ENCODE peak calls at places on chromosome 11, in five cellular contexts. Q, Z, X, N and C are unnamed samples. For H3K4me1, the result is how much of the 10 kb centered on the place peaks cover.

GRCh38 chr11:24348908-24349307 is 147.9 kb upstream of the LUZP2 start:
- DNase-seq in Q (no peak), Z (no peak), X (no peak), N (no peak), C (no peak)

GRCh38 chr11:74100735-74101134 is 70.1 kb downstream of the C2CD3 start:
- DNase-seq in Q (no peak), Z (no peak), X (no peak), N (no peak), C (no peak)

GRCh38 chr11:75313457-75314272 is 37.8 kb downstream of the ARRB1 start:
- DNase-seq in Q (peak), Z (no peak), X (no peak), N (peak), C (peak)

GRCh38 chr11:8959546-8960166 is 4.6 kb downstream of the TMEM9B start:
- DNase-seq in Q (no peak), Z (peak), X (no peak), N (no peak), C (no peak)

GRCh38 chr11:27201454-27202302 is 161.1 kb downstream of the BBOX1 start:
- DNase-seq in Q (peak), Z (no peak), X (no peak), N (peak), C (peak)

GRCh38 chr11:131534611-131535010 is 164.2 kb downstream of the NTM start:
- DNase-seq in Q (no peak), Z (no peak), X (no peak), N (no peak), C (no peak)

GRCh38 chr11:17013548-17014320 is 480 bp downstream of the PLEKHA7 start:
- DNase-seq in Q (peak), Z (no peak), X (no peak), N (no peak), C (no peak)

GRCh38 chr11:115362997-115363396 is 141.2 kb downstream of the CADM1 start:
- DNase-seq in Q (no peak), Z (no peak), X (no peak), N (peak), C (peak)

GRCh38 chr11:62548545-62549335 is 2.1 kb upstream of the AHNAK start:
- DNase-seq in Q (no peak), Z (no peak), X (no peak), N (peak), C (peak)

GRCh38 chr11:36488096-36488495 is 22.0 kb downstream of the TRAF6 start:
- DNase-seq in Q (no peak), Z (no peak), X (no peak), N (no peak), C (no peak)

GRCh38 chr11:83655996-83656395 is 369.8 kb upstream of the CCDC90B start:
- DNase-seq in Q (no peak), Z (no peak), X (no peak), N (no peak), C (no peak)

GRCh38 chr11:95341246-95341645 is 110.2 kb upstream of the SESN3 start:
- DNase-seq in Q (peak), Z (no peak), X (no peak), N (no peak), C (no peak)

GRCh38 chr11:3163241-3163981 is 1.7 kb downstream of the OSBPL5 start:
- DNase-seq in Q (peak), Z (no peak), X (no peak), N (peak), C (peak)

GRCh38 chr11:11444800-11445126 is 91.7 kb upstream of the CSNK2A3 start:
- DNase-seq in Q (no peak), Z (no peak), X (no peak), N (no peak), C (no peak)

GRCh38 chr11:12512132-12512531 is 134.8 kb downstream of the PARVA start:
- DNase-seq in Q (no peak), Z (no peak), X (no peak), N (no peak), C (no peak)

GRCh38 chr11:110479070-110479444 is 49.3 kb downstream of the FDX1 start:
- DNase-seq in Q (no peak), Z (no peak), X (no peak), N (no peak), C (no peak)

GRCh38 chr11:117623831-117624271 is 173.2 kb downstream of the DSCAML1 start:
- DNase-seq in Q (no peak), Z (no peak), X (no peak), N (no peak), C (no peak)

GRCh38 chr11:110715541-110715940 is 3.3 kb upstream of the ARHGAP20 start:
- DNase-seq in Q (no peak), Z (no peak), X (no peak), N (no peak), C (no peak)

GRCh38 chr11:6357222-6357621 is 33.1 kb upstream of the SMPD1 start:
- DNase-seq in Q (peak), Z (peak), X (no peak), N (peak), C (peak)

GRCh38 chr11:123544631-123545375 is 109.6 kb downstream of the SCN3B start:
- DNase-seq in Q (no peak), Z (no peak), X (no peak), N (peak), C (peak)

GRCh38 chr11:129767827-129768226 is 47.8 kb upstream of the TMEM45B start:
- DNase-seq in Q (no peak), Z (no peak), X (no peak), N (no peak), C (no peak)
- H3K27ac ChIP-seq in Q (no peak), Z (no peak), X (no peak), N (no peak), C (no peak)

GRCh38 chr11:119681537-119681936 is 47.5 kb downstream of the NECTIN1 start:
- DNase-seq in Q (no peak), Z (no peak), X (no peak), N (no peak), C (no peak)
- H3K4me1 ChIP-seq in Q (under half), Z (half or more), X (under half), N (under half), C (under half)

GRCh38 chr11:85718991-85719807 is 33.2 kb upstream of the CCDC89 start:
- DNase-seq in Q (peak), Z (peak), X (no peak), N (peak), C (peak)
- H3K4me3 ChIP-seq in Q (peak), Z (peak), X (peak), N (peak), C (peak)

DNA sequence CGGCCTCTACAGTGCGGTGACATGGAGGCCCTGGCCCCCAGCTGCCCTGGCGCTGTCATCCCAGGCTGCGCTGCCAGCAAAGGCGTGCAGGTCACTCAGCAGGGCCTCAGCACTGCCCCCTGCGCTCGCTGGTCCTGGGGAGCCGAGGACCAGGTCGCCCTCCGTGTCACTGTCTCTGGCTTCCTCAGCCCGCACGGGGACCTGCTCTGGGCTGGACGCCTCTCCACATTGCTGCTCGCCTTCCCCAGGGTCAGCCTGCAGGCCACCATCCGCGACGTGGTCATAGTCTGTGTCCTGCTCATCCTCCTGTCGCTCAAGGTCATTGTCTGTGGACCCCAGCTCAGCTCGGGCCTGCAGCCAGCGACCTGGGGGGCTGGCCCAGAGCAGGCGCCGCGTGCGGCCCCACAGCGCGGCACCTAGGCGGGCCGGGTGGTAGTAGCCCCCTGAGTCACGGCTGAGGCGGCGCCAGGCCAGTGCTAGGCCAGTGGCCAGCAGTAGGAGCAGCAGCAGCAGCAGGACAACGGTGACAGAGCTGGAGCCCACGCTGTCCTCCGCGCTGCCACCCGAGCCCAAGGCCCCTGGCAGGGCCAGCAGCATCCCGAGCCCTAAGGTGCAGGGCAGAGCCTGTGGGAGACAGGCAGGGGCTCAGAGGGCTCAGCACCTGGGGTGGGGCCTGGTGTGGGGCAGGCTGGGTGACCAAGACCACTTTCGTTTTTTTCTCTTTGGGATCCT is 1.6 kb downstream of the PTPRCAP start:
- DNase-seq in Q (no peak), Z (no peak), X (no peak), N (no peak), C (no peak)
- H3K27ac ChIP-seq in Q (peak), Z (peak), X (peak), N (no peak), C (peak)

GRCh38 chr11:1256257-1257045 is 33.6 kb downstream of the MUC5B start:
- DNase-seq in Q (no peak), Z (no peak), X (no peak), N (no peak), C (no peak)
- H3K4me1 ChIP-seq in Q (under half), Z (under half), X (under half), N (under half), C (under half)

DNA sequence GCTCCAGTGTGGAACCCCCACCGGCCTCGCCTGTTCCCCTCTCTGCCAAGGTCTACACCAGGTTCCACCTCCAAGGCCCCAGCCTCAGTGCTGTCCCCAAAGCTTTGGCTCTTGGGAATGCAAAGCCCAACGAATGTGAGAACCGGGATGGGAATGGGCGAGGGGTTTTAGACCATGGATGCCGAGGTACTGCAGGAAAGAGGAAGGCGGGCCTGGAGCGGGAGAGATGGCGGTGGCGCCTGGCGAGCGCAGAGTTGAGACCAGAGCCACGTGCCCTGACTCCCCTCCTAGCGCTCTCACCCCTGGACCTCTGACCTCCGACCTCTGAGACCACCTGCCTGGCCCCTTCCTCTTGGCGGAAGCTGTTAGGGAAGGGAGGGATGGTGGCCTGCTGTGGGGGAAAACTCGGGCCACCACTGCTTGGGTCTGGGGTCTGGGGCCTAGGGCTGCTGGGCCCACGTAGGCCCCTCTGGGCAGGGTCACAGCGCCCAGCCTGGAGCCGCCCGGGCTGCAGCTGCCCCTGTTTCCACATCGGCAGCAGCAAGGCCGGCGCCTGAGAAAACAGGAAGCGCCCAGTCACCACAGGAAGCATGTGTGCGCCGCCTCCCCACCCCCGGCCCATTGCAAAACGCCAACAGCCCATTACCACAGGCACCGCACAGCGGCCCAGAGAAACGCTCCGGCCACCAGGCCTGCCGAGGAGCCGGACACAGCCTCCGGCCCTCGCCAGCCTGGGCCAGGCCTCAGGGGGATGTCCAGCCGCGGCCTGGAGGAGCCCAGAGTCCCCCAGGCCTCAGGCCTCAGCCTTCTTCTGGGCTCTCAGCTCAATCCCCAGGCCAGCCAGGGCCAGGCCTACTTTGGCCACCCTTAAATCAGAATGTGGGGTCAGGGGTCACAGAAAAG is 13.8 kb upstream of the SLC39A13 start:
- DNase-seq in Q (peak), Z (no peak), X (peak), N (peak), C (peak)
- H3K4me3 ChIP-seq in Q (peak), Z (no peak), X (no peak), N (peak), C (peak)

GRCh38 chr11:44814881-44815592 is 88.3 kb downstream of the TSPAN18 start:
- DNase-seq in Q (no peak), Z (no peak), X (no peak), N (no peak), C (no peak)

GRCh38 chr11:44815917-44816456 is 89.2 kb downstream of the TSPAN18 start:
- DNase-seq in Q (no peak), Z (no peak), X (no peak), N (no peak), C (no peak)

GRCh38 chr11:44812971-44813370 is 86.2 kb downstream of the TSPAN18 start:
- DNase-seq in Q (no peak), Z (no peak), X (no peak), N (no peak), C (no peak)

GRCh38 chr11:44811841-44812448 is 85.2 kb downstream of the TSPAN18 start:
- DNase-seq in Q (no peak), Z (no peak), X (no peak), N (no peak), C (no peak)

DNA sequence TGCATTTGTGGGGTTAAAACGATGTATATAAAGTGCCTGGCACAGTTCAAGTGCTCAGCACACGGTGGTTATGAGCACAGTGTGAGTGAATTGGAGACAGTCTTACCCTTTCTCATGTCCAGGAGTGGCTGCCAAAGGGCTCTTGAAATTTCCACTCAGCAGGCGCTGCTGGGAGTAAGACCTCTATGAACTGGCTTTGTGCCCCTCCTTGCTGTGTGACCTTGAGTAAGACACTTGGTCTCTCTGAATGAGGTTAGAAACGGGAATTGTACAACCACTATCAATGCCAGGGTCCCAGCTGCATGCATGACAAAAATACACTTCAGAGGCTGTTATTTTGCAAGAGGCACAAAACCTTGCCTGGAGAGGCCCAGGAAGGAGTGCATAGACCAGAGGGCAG is 86.6 kb downstream of the TSPAN18 start:
- DNase-seq in Q (no peak), Z (no peak), X (no peak), N (peak), C (peak)
- H3K27ac ChIP-seq in Q (no peak), Z (no peak), X (no peak), N (peak), C (peak)

DNA sequence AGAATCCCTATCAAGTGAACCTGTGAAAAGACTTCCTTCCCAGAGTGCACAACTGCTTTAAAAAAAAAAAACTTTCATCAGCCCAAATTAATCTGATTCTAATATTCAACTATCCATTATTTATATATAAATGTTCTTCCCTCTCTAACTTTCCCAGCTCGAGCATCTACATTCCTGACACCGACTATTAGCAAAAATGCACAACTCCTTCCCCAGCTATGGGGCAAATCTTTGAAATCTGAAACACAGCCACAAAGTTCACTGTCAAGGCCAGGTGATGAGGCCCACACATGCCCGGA is 2.3 kb downstream of the PHF21A start:
- DNase-seq in Q (no peak), Z (no peak), X (no peak), N (no peak), C (no peak)
- H3K4me1 ChIP-seq in Q (half or more), Z (under half), X (under half), N (half or more), C (half or more)